ENCODE peak calls at places on chromosomes 16 and 17, in five cellular contexts. Z is GM12865; S is CMK; P is stimulated activated CD4-positive, alpha-beta T cell treated with anti-CD3 and anti-CD28 coated beads, Interleukin-2, amount 100 ng/mL, for 48 hours; T is CD8-positive, alpha-beta T cell. B is an unnamed sample.

GRCh38 chr16:75114179-75114945 is 2.2 kb downstream of the LDHD start:
- DNase-seq in P (no peak), S (no peak), T (no peak), Z (no peak), B (no peak)

GRCh38 chr16:30185141-30185682 is 1.8 kb downstream of the CORO1A start:
- DNase-seq in P (peak; percentile 18), S (peak; percentile 14), T (no peak), Z (peak; percentile 74), B (peak; percentile 67)

GRCh38 chr17:63150466-63150865 is 184.4 kb downstream of the TANC2 start:
- DNase-seq in T (no peak), Z (no peak), S (no peak), P (no peak), B (no peak)

GRCh38 chr17:62456016-62456415 is 22.6 kb upstream of the TLK2 start:
- DNase-seq in Z (no peak), T (no peak), S (no peak), P (no peak), B (no peak)

GRCh38 chr17:28878981-28879380 is 18.6 kb downstream of the FLOT2 start:
- DNase-seq in T (no peak), P (no peak), S (no peak), Z (peak; percentile 75), B (no peak)

GRCh38 chr17:64406321-64407200 is 15.9 kb upstream of the PECAM1 start:
- DNase-seq in P (no peak), T (peak; percentile 32), Z (peak; percentile 40), S (no peak), B (no peak)

GRCh38 chr17:6914711-6915110 is 81.1 kb upstream of the ALOX12 start:
- DNase-seq in P (no peak), T (peak; percentile 39), S (no peak), Z (no peak), B (peak; percentile 39)

GRCh38 chr17:27496501-27496943 is 40.3 kb downstream of the KSR1 start:
- DNase-seq in T (no peak), S (no peak), Z (peak; percentile 60), P (no peak), B (no peak)

GRCh38 chr16:87274808-87275207 is 42.4 kb downstream of the C16orf95 start:
- DNase-seq in T (no peak), P (no peak), S (no peak), Z (no peak), B (no peak)

GRCh38 chr16:1744338-1744840 is 27.0 kb downstream of the NME3 start:
- DNase-seq in S (no peak), P (no peak), Z (no peak), T (no peak), B (no peak)

GRCh38 chr17:64243340-64243739 is 19.7 kb downstream of the TEX2 start:
- DNase-seq in S (no peak), P (no peak), Z (no peak), T (no peak), B (no peak)

GRCh38 chr16:46808997-46809396 is 22.0 kb downstream of the C16orf87 start:
- DNase-seq in T (no peak), P (no peak), S (no peak), Z (peak; percentile 46), B (no peak)

GRCh38 chr16:30351586-30352419 is 3.3 kb downstream of the CD2BP2 start:
- DNase-seq in T (no peak), P (no peak), Z (no peak), S (no peak), B (no peak)

GRCh38 chr16:15599303-15600070 is 43.5 kb downstream of the MARF1 start:
- DNase-seq in T (no peak), P (no peak), S (no peak), Z (no peak), B (no peak)

GRCh38 chr17:15038656-15039055 is 226.5 kb downstream of the PMP22 start:
- DNase-seq in T (no peak), P (no peak), S (no peak), Z (no peak), B (no peak)

GRCh38 chr16:75074920-75075687 is 41.5 kb downstream of the LDHD start:
- DNase-seq in T (peak; percentile 88), P (peak; percentile 56), S (peak; percentile 97), Z (peak; percentile 96), B (peak; percentile 86)

GRCh38 chr17:81187586-81188490 is 21.8 kb upstream of the AATK start:
- DNase-seq in S (no peak), P (no peak), Z (no peak), T (peak; percentile 7), B (no peak)

GRCh38 chr16:46673320-46674013 is 15.5 kb downstream of the VPS35 start:
- DNase-seq in S (peak; percentile 59), Z (peak; percentile 77), P (peak; percentile 18), T (peak; percentile 50), B (no peak)

GRCh38 chr17:77329741-77330531 is 189.2 kb downstream of the SEC14L1 start:
- DNase-seq in S (no peak), Z (no peak), T (no peak), P (no peak), B (no peak)

GRCh38 chr16:77540656-77541055 is 105.8 kb upstream of the ADAMTS18 start:
- DNase-seq in S (peak; percentile 2), Z (no peak), T (no peak), P (no peak), B (no peak)

GRCh38 chr17:19003966-19004600 is 481 bp downstream of the FAM83G start:
- DNase-seq in Z (peak; percentile 66), P (peak; percentile 43), S (no peak), T (peak; percentile 39), B (no peak)

GRCh38 chr17:31561469-31562412 is 170.3 kb downstream of the RAB11FIP4 start:
- DNase-seq in S (no peak), P (no peak), T (no peak), Z (no peak), B (peak; percentile 28)

GRCh38 chr16:85912271-85912974 is 13.5 kb downstream of the IRF8 start:
- DNase-seq in T (no peak), Z (no peak), P (no peak), S (no peak), B (no peak)

GRCh38 chr17:81453712-81454111 is 58.5 kb downstream of the BAHCC1 start:
- DNase-seq in S (peak; percentile 85), T (no peak), P (no peak), Z (peak; percentile 35), B (peak; percentile 61)

GRCh38 chr17:15464211-15464610 is 3.2 kb downstream of the CDRT4 start:
- DNase-seq in Z (no peak), P (no peak), T (no peak), S (no peak), B (no peak)

GRCh38 chr17:67215991-67216421 is 29.0 kb downstream of the HELZ start:
- DNase-seq in S (no peak), Z (no peak), T (no peak), P (no peak), B (no peak)

GRCh38 chr17:41750866-41751265 is 16.4 kb upstream of the HAP1 start:
- DNase-seq in P (no peak), T (no peak), Z (no peak), S (no peak), B (no peak)

GRCh38 chr17:78783711-78784396 is 1.8 kb upstream of the CYTH1 start:
- DNase-seq in T (no peak), Z (no peak), S (peak; percentile 38), P (no peak), B (no peak)

GRCh38 chr17:3973498-3974137 is 9.4 kb upstream of the ATP2A3 start:
- DNase-seq in P (no peak), S (no peak), Z (no peak), T (no peak), B (no peak)

GRCh38 chr16:85607331-85607765 is 5.8 kb upstream of the GSE1 start:
- DNase-seq in P (no peak), Z (peak; percentile 59), T (no peak), S (no peak), B (no peak)

GRCh38 chr17:19470529-19471261 is 59.7 kb downstream of the RNF112 start:
- DNase-seq in P (no peak), S (no peak), T (no peak), Z (no peak), B (no peak)